ENCODE peak calls at places on chromosomes 4 and X, in five cellular contexts. B is heart left ventricle, L is astrocyte, P is upper lobe of right lung, G is lower leg skin. Q is an unnamed sample.

GRCh38 chr4:114464873-114465272 is 133.7 kb upstream of the UGT8 start:
- DNase-seq in G (no peak), P (no peak), B (no peak), L (peak), Q (no peak)

GRCh38 chr4:12852338-12853307 is 631.5 kb downstream of the RAB28 start:
- DNase-seq in G (no peak), B (peak), P (no peak), L (peak), Q (peak)

GRCh38 chrX:128769511-128769910 is 717.3 kb upstream of the ACTRT1 start:
- DNase-seq in L (no peak), G (no peak), P (no peak), B (no peak), Q (no peak)

GRCh38 chrX:37380920-37381319 is 31.8 kb downstream of the PRRG1 start:
- DNase-seq in B (peak), G (no peak), P (no peak), L (peak), Q (peak)

GRCh38 chrX:14352511-14352910 is 176.8 kb upstream of the GLRA2 start:
- DNase-seq in G (no peak), B (no peak), P (no peak), L (no peak), Q (no peak)

GRCh38 chrX:17032351-17032750 is 85.9 kb downstream of the REPS2 start:
- DNase-seq in B (no peak), G (no peak), P (no peak), L (peak), Q (peak)

GRCh38 chrX:67587946-67588624 is 44.3 kb downstream of the AR start:
- DNase-seq in P (no peak), B (peak), L (no peak), G (peak), Q (peak)

GRCh38 chrX:40415675-40416074 is 165.1 kb upstream of the ATP6AP2 start:
- DNase-seq in P (no peak), L (no peak), G (no peak), B (no peak), Q (no peak)

GRCh38 chr4:82145850-82146249 is 227.9 kb downstream of the HNRNPD start:
- DNase-seq in P (no peak), G (no peak), B (no peak), L (no peak), Q (no peak)

GRCh38 chr4:145098675-145099037 is 545 bp downstream of the ABCE1 start:
- DNase-seq in B (peak), G (peak), P (no peak), L (peak), Q (peak)

GRCh38 chr4:79445371-79445781 is 37.3 kb upstream of the GK2 start:
- DNase-seq in P (no peak), B (no peak), G (no peak), L (no peak), Q (no peak)

GRCh38 chrX:103554687-103555417 is 30.5 kb upstream of the TCEAL4 start:
- DNase-seq in B (peak), L (peak), P (no peak), G (no peak), Q (no peak)

GRCh38 chrX:65741823-65742222 is 74.4 kb downstream of the MSN start:
- DNase-seq in L (no peak), G (no peak), B (no peak), P (no peak), Q (no peak)

GRCh38 chr4:126558596-126558995 is 1074.2 kb upstream of the INTU start:
- DNase-seq in L (no peak), G (no peak), B (no peak), P (no peak), Q (no peak)

GRCh38 chr4:184856277-184856609 is 30.5 kb upstream of the ACSL1 start:
- DNase-seq in B (no peak), L (no peak), G (no peak), P (no peak), Q (no peak)

GRCh38 chr4:1177274-1178141 is 5.1 kb upstream of the SPON2 start:
- DNase-seq in G (no peak), B (no peak), P (no peak), L (peak), Q (no peak)
- H3K4me3 ChIP-seq in G (no peak), B (no peak), P (no peak), L (no peak), Q (no peak)

GRCh38 chr4:108637856-108638255 is 12.5 kb upstream of the OSTC start:
- DNase-seq in P (no peak), G (no peak), B (no peak), L (no peak), Q (peak)
- TF ChIP-seq CTCF in P (peak), G (no peak), B (no peak), L (peak), Q (peak)

GRCh38 chr4:123417813-123418212 is 21.2 kb downstream of the SPRY1 start:
- DNase-seq in L (no peak), B (no peak), P (no peak), G (no peak), Q (no peak)

GRCh38 chr4:123418486-123418931 is 21.9 kb downstream of the SPRY1 start:
- DNase-seq in G (no peak), L (peak), B (no peak), P (no peak), Q (peak)

GRCh38 chr4:123412700-123413512 is 16.3 kb downstream of the SPRY1 start:
- DNase-seq in L (peak), P (no peak), B (no peak), G (no peak), Q (no peak)

GRCh38 chr4:123416462-123416861 is 19.9 kb downstream of the SPRY1 start:
- DNase-seq in P (no peak), G (no peak), L (no peak), B (no peak), Q (no peak)

GRCh38 chr4:123415977-123416376 is 19.4 kb downstream of the SPRY1 start:
- DNase-seq in G (no peak), L (peak), B (no peak), P (no peak), Q (peak)
- H3K4me3 ChIP-seq in G (no peak), L (no peak), B (no peak), P (no peak), Q (no peak)

GRCh38 chrX:57772637-57773036 is 92.6 kb upstream of the NLRP2B start:
- DNase-seq in G (no peak), P (no peak), L (no peak), B (no peak), Q (no peak)
- TF ChIP-seq CTCF in G (no peak), P (no peak), L (no peak), B (no peak), Q (no peak)

DNA sequence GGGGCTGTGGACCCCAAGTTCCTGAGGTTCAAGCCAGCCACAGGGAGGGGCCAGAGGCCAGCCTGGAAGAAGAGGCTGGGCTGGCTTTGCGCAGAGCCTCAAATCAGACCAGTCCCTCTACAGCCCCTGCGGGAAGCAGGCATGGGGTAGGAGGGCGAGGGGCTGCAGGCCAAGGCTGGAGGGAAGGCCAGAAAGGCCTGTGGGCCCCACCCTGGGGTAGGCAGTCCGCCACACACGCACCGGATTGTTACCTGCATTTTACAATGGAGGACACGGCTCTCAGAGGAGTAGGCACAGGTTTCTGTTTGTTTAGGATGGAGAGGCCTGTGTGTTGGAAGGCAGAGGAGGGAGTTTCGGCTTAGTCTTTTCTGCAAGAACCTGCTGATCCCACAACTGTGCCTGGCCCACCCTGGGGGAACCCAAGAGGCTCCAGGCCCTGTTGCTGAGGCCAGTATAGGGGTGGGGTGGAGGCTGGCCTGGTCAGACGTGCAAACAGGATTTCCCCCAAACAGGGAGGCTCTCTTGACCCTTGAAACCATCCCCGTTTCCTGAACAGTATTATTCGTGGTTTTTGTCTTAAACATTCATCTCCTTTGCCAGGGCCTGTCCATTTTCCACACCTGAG is 659 bp upstream of the SLC49A3 start:
- DNase-seq in P (no peak), L (no peak), G (no peak), B (no peak), Q (no peak)
- H3K4me3 ChIP-seq in P (peak), L (no peak), G (no peak), B (peak), Q (peak)

GRCh38 chr4:107824367-107825071 is at the start of gene SGMS2:
- DNase-seq in G (peak), P (peak), L (peak), B (peak), Q (peak)
- TF ChIP-seq CTCF in G (no peak), P (peak), L (no peak), B (no peak), Q (no peak)

DNA sequence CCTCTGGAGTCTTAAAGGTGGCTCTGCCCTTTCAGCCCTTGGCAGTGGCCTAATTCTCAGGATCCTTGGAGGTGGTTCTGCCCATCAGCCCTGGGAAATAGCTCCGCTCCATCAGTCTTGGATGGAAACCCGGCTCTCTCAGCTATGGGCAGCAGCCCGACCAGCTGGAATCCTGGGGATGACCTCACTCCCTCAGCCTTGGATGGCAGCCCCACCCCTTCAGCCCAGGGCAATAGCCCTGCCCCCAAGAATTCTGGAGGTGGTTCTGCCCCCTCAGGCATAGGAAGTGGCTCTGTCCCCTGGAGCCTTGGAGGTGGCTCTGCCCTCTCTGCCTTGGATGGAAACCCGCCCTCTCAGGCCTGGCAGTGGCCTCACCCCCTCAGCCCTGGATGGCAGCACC is 127.7 kb downstream of the RBMX2 start:
- DNase-seq in L (no peak), P (no peak), B (no peak), G (no peak), Q (no peak)
- H3K4me3 ChIP-seq in L (no peak), P (no peak), B (no peak), G (no peak), Q (no peak)

GRCh38 chr4:37794046-37794445 is 32.4 kb upstream of the PGM2 start:
- DNase-seq in L (no peak), G (no peak), P (no peak), B (no peak), Q (no peak)

GRCh38 chr4:37797923-37798322 is 28.6 kb upstream of the PGM2 start:
- DNase-seq in P (no peak), L (no peak), G (no peak), B (no peak), Q (no peak)

GRCh38 chr4:37795796-37796195 is 30.7 kb upstream of the PGM2 start:
- DNase-seq in L (no peak), G (no peak), B (no peak), P (no peak), Q (no peak)

GRCh38 chr4:37792241-37792640 is 34.2 kb upstream of the PGM2 start:
- DNase-seq in B (no peak), L (no peak), G (no peak), P (no peak), Q (no peak)

GRCh38 chr4:37793562-37793961 is 32.9 kb upstream of the PGM2 start:
- DNase-seq in G (no peak), B (peak), L (no peak), P (no peak), Q (peak)
- TF ChIP-seq CTCF in G (no peak), B (peak), L (peak), P (peak), Q (peak)

GRCh38 chr4:86508436-86508835 is 85.7 kb upstream of the PTPN13 start:
- DNase-seq in B (no peak), G (no peak), L (peak), P (no peak), Q (no peak)

GRCh38 chr4:86511590-86511989 is 82.5 kb upstream of the PTPN13 start:
- DNase-seq in P (no peak), B (no peak), L (no peak), G (no peak), Q (no peak)

GRCh38 chr4:86506591-86506990 is 87.5 kb upstream of the PTPN13 start:
- DNase-seq in P (no peak), B (no peak), G (no peak), L (no peak), Q (no peak)
- H3K4me3 ChIP-seq in P (no peak), B (no peak), G (no peak), L (no peak), Q (no peak)

DNA sequence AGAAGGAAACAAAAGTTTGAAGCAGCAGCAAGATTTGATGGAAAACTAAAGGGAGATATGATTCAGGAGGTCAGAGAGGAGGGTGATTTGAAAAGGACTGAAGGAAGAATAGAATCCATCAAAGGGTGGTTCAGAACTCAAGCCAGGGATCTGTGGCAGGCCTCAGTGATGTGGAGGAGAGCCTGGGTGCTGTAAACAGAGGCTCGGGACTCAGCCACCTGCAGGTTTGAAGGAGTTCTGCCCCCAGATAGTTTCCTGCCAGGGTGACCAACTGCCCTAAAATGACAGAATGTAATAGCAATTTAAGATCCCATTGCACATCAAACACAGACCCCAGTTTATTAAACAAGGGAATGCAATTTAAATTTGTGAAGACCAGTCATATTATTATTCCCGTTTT is 204.0 kb upstream of the FAT1 start:
- DNase-seq in B (no peak), P (no peak), L (no peak), G (no peak), Q (no peak)
- TF ChIP-seq CTCF in B (no peak), P (no peak), L (no peak), G (no peak), Q (no peak)

Q was measured in fibroblast of pulmonary artery.